ENCODE peak calls at places on chromosomes 13 and 19, in five cellular contexts. Z is heart right ventricle, T is fibroblast of lung, P is ovary, B is ascending aorta. Y is an unnamed sample.

GRCh38 chr19:49786432-49786831 is 19.6 kb downstream of the AP2A1 start:
- DNase-seq in B (no peak), Z (no peak), P (no peak), T (peak; percentile 58), Y (no peak)

GRCh38 chr19:5321851-5322681 is 18.5 kb downstream of the PTPRS start:
- DNase-seq in B (no peak), T (no peak), Z (no peak), P (no peak), Y (no peak)

GRCh38 chr19:29860492-29860891 is 48.7 kb downstream of the CCNE1 start:
- DNase-seq in B (no peak), T (no peak), Z (no peak), P (no peak), Y (no peak)

GRCh38 chr13:77535448-77535847 is at the start of gene SCEL:
- DNase-seq in P (no peak), T (no peak), B (no peak), Z (no peak), Y (no peak)

GRCh38 chr13:30744056-30744684 is 8.8 kb downstream of the ALOX5AP start:
- DNase-seq in P (no peak), Z (no peak), B (peak; percentile 74), T (peak; percentile 60), Y (no peak)

GRCh38 chr19:29367701-29368306 is 154.9 kb upstream of the UQCRFS1 start:
- DNase-seq in P (no peak), Z (no peak), T (no peak), B (no peak), Y (no peak)

GRCh38 chr13:99352351-99353271 is 45.4 kb upstream of the GPR183 start:
- DNase-seq in P (no peak), Z (no peak), T (no peak), B (no peak), Y (no peak)

GRCh38 chr13:38348890-38349289 is 761 bp upstream of the UFM1 start:
- DNase-seq in B (no peak), P (peak; percentile 23), T (no peak), Z (no peak), Y (no peak)

GRCh38 chr19:3065675-3066357 is 3.5 kb upstream of the TLE5 start:
- DNase-seq in T (no peak), B (no peak), P (no peak), Z (no peak), Y (peak; percentile 57)

GRCh38 chr13:49272296-49272695 is 24.6 kb downstream of the CDADC1 start:
- DNase-seq in P (no peak), Z (no peak), B (no peak), T (no peak), Y (no peak)

GRCh38 chr19:40465025-40465780 is at the start of gene BLVRB:
- DNase-seq in P (no peak), T (peak; percentile 71), B (no peak), Z (no peak), Y (no peak)

GRCh38 chr19:46913198-46913851 is 52.5 kb downstream of the ARHGAP35 start:
- DNase-seq in Z (no peak), P (no peak), T (no peak), B (no peak), Y (no peak)

GRCh38 chr19:31427857-31428256 is 78.6 kb upstream of the TSHZ3 start:
- DNase-seq in P (no peak), B (no peak), T (no peak), Z (no peak), Y (no peak)

GRCh38 chr19:31436121-31436776 is 87.0 kb upstream of the TSHZ3 start:
- DNase-seq in T (no peak), B (no peak), P (no peak), Z (no peak), Y (no peak)

GRCh38 chr19:31432411-31432810 is 83.2 kb upstream of the TSHZ3 start:
- DNase-seq in P (no peak), Z (no peak), T (no peak), B (no peak), Y (no peak)

GRCh38 chr19:31430381-31430780 is 81.1 kb upstream of the TSHZ3 start:
- DNase-seq in B (no peak), T (no peak), Z (no peak), P (no peak), Y (no peak)
- H3K9me3 ChIP-seq in B (no peaks in the 10 kb centered on the region), T (no peaks in the 10 kb centered on the region), Z (no peaks in the 10 kb centered on the region), P (no peaks in the 10 kb centered on the region), Y (no peaks in the 10 kb centered on the region)

DNA sequence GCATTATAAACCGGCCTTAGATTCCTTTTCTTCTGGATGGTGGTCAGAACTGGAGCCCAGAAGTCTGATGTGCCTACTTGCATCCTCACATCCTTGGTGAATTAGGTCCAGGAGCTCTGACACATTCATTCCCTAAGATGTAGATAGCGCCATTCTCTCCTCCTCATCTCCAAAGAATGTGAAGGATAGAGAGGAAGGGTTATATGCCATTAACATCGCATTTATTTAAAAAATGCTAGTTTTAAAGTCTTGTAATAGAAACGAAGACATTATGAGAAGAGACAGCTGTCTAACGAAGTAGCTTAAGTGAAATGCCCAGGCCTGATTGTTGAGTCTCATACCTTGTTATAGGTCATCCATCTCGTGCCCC is 9.7 kb downstream of the MBNL2 start:
- DNase-seq in Z (no peak), P (no peak), B (no peak), T (no peak), Y (no peak)
- H3K4me1 ChIP-seq in Z (peaks cover 100% of the 10 kb centered on the region), P (peaks cover 25% of the 10 kb centered on the region), B (no peaks in the 10 kb centered on the region), T (peaks cover 8% of the 10 kb centered on the region), Y (peaks cover 61% of the 10 kb centered on the region)

GRCh38 chr19:51695088-51695487 is 2.0 kb downstream of the SPACA6 start:
- DNase-seq in P (no peak), B (no peak), T (no peak), Z (no peak), Y (no peak)

GRCh38 chr19:51695702-51696315 is 2.7 kb downstream of the SPACA6 start:
- DNase-seq in T (no peak), P (no peak), Z (no peak), B (no peak), Y (no peak)

GRCh38 chr19:51697169-51697776 is 4.1 kb downstream of the SPACA6 start:
- DNase-seq in B (peak; percentile 61), T (no peak), P (no peak), Z (no peak), Y (no peak)

GRCh38 chr19:51698296-51698695 is 5.2 kb downstream of the SPACA6 start:
- DNase-seq in T (no peak), P (no peak), B (peak; percentile 52), Z (no peak), Y (no peak)

GRCh38 chr19:51696606-51697005 is 3.5 kb downstream of the SPACA6 start:
- DNase-seq in Z (no peak), B (no peak), T (no peak), P (no peak), Y (no peak)
- H3K27me3 ChIP-seq in Z (no peaks in the 10 kb centered on the region), B (no peaks in the 10 kb centered on the region), T (no peaks in the 10 kb centered on the region), P (no peaks in the 10 kb centered on the region), Y (no peaks in the 10 kb centered on the region)

DNA sequence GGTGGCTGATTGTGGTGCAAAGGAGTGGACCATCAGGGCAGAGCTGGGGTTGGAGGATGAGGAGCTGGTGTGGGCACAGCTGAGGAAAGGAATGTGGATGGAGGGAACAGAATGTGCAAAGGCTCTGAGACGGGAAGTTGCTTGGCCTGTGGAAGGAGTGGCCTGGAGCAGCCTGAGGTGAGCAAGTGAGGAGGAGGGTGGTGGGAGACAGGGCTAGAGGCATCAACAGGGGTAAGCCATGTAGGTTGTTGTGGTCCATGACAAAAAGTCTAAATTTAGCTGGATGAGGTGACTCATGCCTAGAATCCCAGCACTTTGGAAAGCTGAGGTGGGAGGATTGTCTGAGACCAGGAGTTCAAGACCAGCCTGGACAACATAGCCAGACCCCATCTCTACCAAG is 9.5 kb downstream of the CYP4F22 start:
- DNase-seq in T (no peak), Z (no peak), B (no peak), P (no peak), Y (no peak)
- H3K9me3 ChIP-seq in T (no peaks in the 10 kb centered on the region), Z (no peaks in the 10 kb centered on the region), B (no peaks in the 10 kb centered on the region), P (no peaks in the 10 kb centered on the region), Y (no peaks in the 10 kb centered on the region)

GRCh38 chr19:53646144-53646543 is 14.3 kb downstream of the DPRX start:
- DNase-seq in P (no peak), B (no peak), T (no peak), Z (no peak), Y (no peak)
- H3K4me1 ChIP-seq in P (no peaks in the 10 kb centered on the region), B (no peaks in the 10 kb centered on the region), T (no peaks in the 10 kb centered on the region), Z (no peaks in the 10 kb centered on the region), Y (no peaks in the 10 kb centered on the region)

GRCh38 chr13:108495686-108496363 is 133.6 kb upstream of the MYO16 start:
- DNase-seq in T (peak; percentile 16), P (no peak), B (no peak), Z (no peak), Y (peak; percentile 64)
- H3K27me3 ChIP-seq in T (peaks cover 3% of the 10 kb centered on the region), P (no peaks in the 10 kb centered on the region), B (no peaks in the 10 kb centered on the region), Z (peaks cover 31% of the 10 kb centered on the region), Y (no peaks in the 10 kb centered on the region)

GRCh38 chr13:102049853-102050252 is 352.0 kb downstream of the FGF14 start:
- DNase-seq in Z (no peak), B (no peak), P (no peak), T (no peak), Y (no peak)

GRCh38 chr13:102055116-102055515 is 346.7 kb downstream of the FGF14 start:
- DNase-seq in T (no peak), B (no peak), P (no peak), Z (no peak), Y (no peak)
- H3K9me3 ChIP-seq in T (no peaks in the 10 kb centered on the region), B (peaks cover 18% of the 10 kb centered on the region), P (no peaks in the 10 kb centered on the region), Z (peaks cover 5% of the 10 kb centered on the region), Y (no peaks in the 10 kb centered on the region)

GRCh38 chr19:8451885-8452284 is 7.1 kb downstream of the HNRNPM start:
- DNase-seq in T (peak; percentile 48), B (no peak), P (no peak), Z (no peak), Y (no peak)
- H3K4me1 ChIP-seq in T (peaks cover 11% of the 10 kb centered on the region), B (no peaks in the 10 kb centered on the region), P (peaks cover 24% of the 10 kb centered on the region), Z (peaks cover 94% of the 10 kb centered on the region), Y (peaks cover 47% of the 10 kb centered on the region)